ENCODE peak calls at places on chromosomes 2 and 18, in seven cellular contexts. W is GM13977, X is AG09319, H is astrocyte of the spinal cord, F is HuH-7.5, E is GM13976, V is left ventricle myocardium inferior. G is an unnamed sample.

GRCh38 chr2:88247531-88247930 is 77.4 kb downstream of the THNSL2 start:
- DNase-seq in W (no peak), X (no peak), H (no peak), F (no peak), E (no peak), V (no peak), G (no peak)

GRCh38 chr2:12424219-12424618 is 292.5 kb upstream of the TRIB2 start:
- DNase-seq in W (no peak), X (peak; percentile 12), H (no peak), F (no peak), E (no peak), V (no peak), G (no peak)

GRCh38 chr2:111032721-111033532 is 87.8 kb upstream of the BCL2L11 start:
- DNase-seq in W (no peak), X (no peak), H (no peak), F (peak; percentile 58), E (no peak), V (no peak), G (no peak)

GRCh38 chr2:225402200-225402776 is 2.8 kb downstream of the NYAP2 start:
- DNase-seq in W (no peak), X (no peak), H (no peak), F (no peak), E (no peak), V (no peak), G (no peak)

GRCh38 chr2:238754259-238754658 is 93.6 kb upstream of the TWIST2 start:
- DNase-seq in W (no peak), X (no peak), H (no peak), F (no peak), E (no peak), V (no peak), G (no peak)

GRCh38 chr2:97713296-97714083 is at the start of gene ZAP70:
- DNase-seq in W (no peak), X (no peak), H (no peak), F (no peak), E (no peak), V (peak; percentile 10), G (no peak)

GRCh38 chr18:12593861-12594260 is 64.0 kb downstream of the SPIRE1 start:
- DNase-seq in W (no peak), X (no peak), H (peak; percentile 50), F (no peak), E (no peak), V (no peak), G (peak; percentile 17)

GRCh38 chr2:241224068-241224850 is 35.8 kb downstream of the ANO7 start:
- DNase-seq in W (no peak), X (no peak), H (peak; percentile 51), F (no peak), E (no peak), V (peak; percentile 57), G (no peak)

GRCh38 chr2:8563814-8564474 is 117.9 kb upstream of the ID2 start:
- DNase-seq in W (no peak), X (no peak), H (no peak), F (no peak), E (no peak), V (no peak), G (no peak)

GRCh38 chr2:72835403-72835802 is 9.6 kb upstream of the EXOC6B start:
- DNase-seq in W (no peak), X (no peak), H (no peak), F (no peak), E (no peak), V (no peak), G (no peak)

GRCh38 chr2:229713371-229714079 is 830 bp downstream of the DNER start:
- DNase-seq in W (peak; percentile 26), X (no peak), H (peak; percentile 58), F (no peak), E (peak; percentile 42), V (no peak), G (no peak)

GRCh38 chr2:240394549-240394948 is 40.9 kb upstream of the GPC1 start:
- DNase-seq in W (no peak), X (no peak), H (no peak), F (no peak), E (no peak), V (no peak), G (no peak)

GRCh38 chr2:120223034-120223912 is at the start of gene TMEM185B:
- DNase-seq in W (peak; percentile 96), X (peak; percentile 55), H (peak; percentile 86), F (peak; percentile 96), E (peak; percentile 96), V (peak; percentile 91), G (no peak)

GRCh38 chr2:205188516-205189138 is 493.7 kb upstream of the NRP2 start:
- DNase-seq in W (no peak), X (peak; percentile 70), H (peak; percentile 69), F (no peak), E (no peak), V (peak; percentile 62), G (peak; percentile 25)

GRCh38 chr2:112031916-112032582 is 23.0 kb upstream of the TMEM87B start:
- DNase-seq in W (no peak), X (no peak), H (no peak), F (no peak), E (no peak), V (no peak), G (no peak)

GRCh38 chr2:236632295-236633218 is 62.9 kb downstream of the ACKR3 start:
- DNase-seq in W (no peak), X (no peak), H (no peak), F (no peak), E (no peak), V (no peak), G (no peak)

GRCh38 chr2:15997728-15998280 is 57.5 kb downstream of the MYCN start:
- DNase-seq in W (no peak), X (no peak), H (no peak), F (no peak), E (no peak), V (no peak), G (no peak)

GRCh38 chr2:219286436-219287115 is 7.4 kb downstream of the DNAJB2 start:
- DNase-seq in W (peak; percentile 29), X (no peak), H (no peak), F (peak; percentile 9), E (peak; percentile 22), V (no peak), G (no peak)

GRCh38 chr2:182066439-182067061 is 80.9 kb downstream of the PPP1R1C start:
- DNase-seq in W (no peak), X (peak; percentile 93), H (peak; percentile 85), F (no peak), E (no peak), V (no peak), G (peak; percentile 81)

GRCh38 chr2:20468549-20469500 is 22.0 kb downstream of the RHOB start:
- DNase-seq in W (no peak), X (no peak), H (no peak), F (no peak), E (no peak), V (no peak), G (no peak)

GRCh38 chr18:34901299-34901698 is 139.9 kb upstream of the MAPRE2 start:
- DNase-seq in W (no peak), X (no peak), H (no peak), F (no peak), E (no peak), V (no peak), G (no peak)

GRCh38 chr2:185507703-185508102 is 230.9 kb upstream of the FSIP2 start:
- DNase-seq in W (no peak), X (no peak), H (no peak), F (no peak), E (no peak), V (no peak), G (no peak)

GRCh38 chr2:44680424-44680971 is 261.0 kb upstream of the SIX3 start:
- DNase-seq in W (no peak), X (no peak), H (no peak), F (no peak), E (no peak), V (no peak), G (no peak)

GRCh38 chr2:195520671-195521155 is 136.3 kb upstream of the SLC39A10 start:
- DNase-seq in W (no peak), X (peak; percentile 29), H (peak; percentile 98), F (no peak), E (no peak), V (no peak), G (peak; percentile 30)

GRCh38 chr18:4069183-4069582 is 385.9 kb downstream of the DLGAP1 start:
- DNase-seq in W (no peak), X (no peak), H (no peak), F (no peak), E (no peak), V (no peak), G (no peak)

GRCh38 chr2:170680172-170680913 is 34.8 kb upstream of the SP5 start:
- DNase-seq in W (peak; percentile 42), X (no peak), H (no peak), F (no peak), E (peak; percentile 31), V (no peak), G (no peak)

GRCh38 chr2:86223098-86223681 is 23.9 kb downstream of the MRPL35 start:
- DNase-seq in W (no peak), X (no peak), H (peak; percentile 53), F (no peak), E (no peak), V (peak; percentile 68), G (no peak)

GRCh38 chr18:22284581-22285230 is 115.3 kb downstream of the GATA6 start:
- DNase-seq in W (no peak), X (no peak), H (no peak), F (no peak), E (no peak), V (no peak), G (no peak)

GRCh38 chr18:58998421-58999203 is 133.9 kb downstream of the ZNF532 start:
- DNase-seq in W (no peak), X (no peak), H (peak; percentile 83), F (no peak), E (peak; percentile 32), V (peak; percentile 72), G (peak; percentile 73)

GRCh38 chr2:227871375-227871788 is at the start of gene DAW1:
- DNase-seq in W (peak; percentile 85), X (no peak), H (peak; percentile 68), F (no peak), E (peak; percentile 87), V (peak; percentile 31), G (no peak)

GRCh38 chr18:54873884-54874255 is 45.6 kb downstream of the RAB27B start:
- DNase-seq in W (no peak), X (no peak), H (no peak), F (no peak), E (no peak), V (no peak), G (no peak)

GRCh38 chr18:48066225-48066652 is 135.8 kb upstream of the SMAD2 start:
- DNase-seq in W (no peak), X (no peak), H (no peak), F (no peak), E (no peak), V (no peak), G (no peak)

GRCh38 chr2:54503192-54503591 is 47.1 kb downstream of the SPTBN1 start:
- DNase-seq in W (peak; percentile 61), X (no peak), H (no peak), F (no peak), E (peak; percentile 59), V (no peak), G (no peak)

GRCh38 chr2:116537811-116538210 is 1276.7 kb upstream of the DDX18 start:
- DNase-seq in W (no peak), X (no peak), H (no peak), F (no peak), E (no peak), V (no peak), G (no peak)

GRCh38 chr2:17461087-17461475 is 57.2 kb downstream of the RAD51AP2 start:
- DNase-seq in W (no peak), X (no peak), H (no peak), F (no peak), E (no peak), V (no peak), G (no peak)

GRCh38 chr2:119683717-119684443 is 4.9 kb downstream of the TMEM177 start:
- DNase-seq in W (no peak), X (no peak), H (peak; percentile 27), F (no peak), E (no peak), V (no peak), G (no peak)